ENCODE peak calls at places on chromosomes 11 and 22, in six cellular contexts. A is NB4; J is stimulated activated CD4-positive, alpha-beta T cell treated with anti-CD3 and anti-CD28 coated beads, Interleukin-1b, Interleukin-23, amount 100 ng/mL, for 1 hour; L is NCI-H1417; N is RKO; H is thoracic aorta. M is an unnamed sample.

GRCh38 chr11:3049430-3050243 is 7.6 kb downstream of the CARS1 start:
- DNase-seq in A (peak), J (peak), L (peak), N (peak), H (peak), M (peak)

GRCh38 chr11:102134597-102134996 is 24.4 kb downstream of the YAP1 start:
- DNase-seq in A (no peak), J (no peak), L (no peak), N (no peak), H (no peak), M (no peak)

GRCh38 chr22:35381424-35381772 is 502 bp downstream of the HMOX1 start:
- DNase-seq in A (no peak), J (no peak), L (no peak), N (peak), H (no peak), M (no peak)

GRCh38 chr11:17572359-17572690 is 25.3 kb downstream of the OTOG start:
- DNase-seq in A (no peak), J (no peak), L (no peak), N (no peak), H (no peak), M (peak)

GRCh38 chr22:32880906-32881596 is 79.5 kb downstream of the TIMP3 start:
- DNase-seq in A (peak), J (no peak), L (peak), N (no peak), H (no peak), M (no peak)

GRCh38 chr11:33753304-33753703 is 17.1 kb upstream of the CD59 start:
- DNase-seq in A (no peak), J (no peak), L (no peak), N (no peak), H (no peak), M (peak)

GRCh38 chr11:60971520-60971919 is at the start of gene CD6:
- DNase-seq in A (peak), J (no peak), L (no peak), N (no peak), H (no peak), M (no peak)

GRCh38 chr11:86047275-86047991 is 21.5 kb downstream of the PICALM start:
- DNase-seq in A (peak), J (no peak), L (no peak), N (no peak), H (no peak), M (no peak)

GRCh38 chr11:12159351-12160099 is 49.1 kb downstream of the MICAL2 start:
- DNase-seq in A (peak), J (no peak), L (no peak), N (peak), H (no peak), M (no peak)

GRCh38 chr11:105033344-105033743 is 1.6 kb downstream of the CASP1 start:
- DNase-seq in A (no peak), J (no peak), L (no peak), N (no peak), H (no peak), M (no peak)

GRCh38 chr22:41540365-41540764 is 3.9 kb downstream of the POLR3H start:
- DNase-seq in A (no peak), J (no peak), L (no peak), N (no peak), H (no peak), M (no peak)

GRCh38 chr22:37455896-37456295 is 28.6 kb upstream of the ELFN2 start:
- DNase-seq in A (no peak), J (no peak), L (no peak), N (no peak), H (no peak), M (no peak)

GRCh38 chr11:28649922-28650321 is 541.7 kb downstream of the METTL15 start:
- DNase-seq in A (no peak), J (no peak), L (no peak), N (no peak), H (no peak), M (no peak)

GRCh38 chr22:47716890-47717615 is 954.6 kb downstream of the TBC1D22A start:
- DNase-seq in A (no peak), J (no peak), L (no peak), N (no peak), H (no peak), M (no peak)

GRCh38 chr11:86481399-86481798 is 106.7 kb downstream of the CCDC81 start:
- DNase-seq in A (no peak), J (no peak), L (no peak), N (no peak), H (no peak), M (no peak)

GRCh38 chr11:77299528-77299993 is 1.9 kb downstream of the GDPD4 start:
- DNase-seq in A (no peak), J (no peak), L (no peak), N (peak), H (no peak), M (no peak)

GRCh38 chr22:37381489-37381888 is 45.8 kb downstream of the ELFN2 start:
- DNase-seq in A (no peak), J (no peak), L (no peak), N (no peak), H (no peak), M (no peak)

GRCh38 chr11:92048415-92048814 is 176.2 kb upstream of the FAT3 start:
- DNase-seq in A (no peak), J (no peak), L (no peak), N (no peak), H (no peak), M (no peak)

GRCh38 chr22:33038131-33038772 is 19.9 kb downstream of the SYN3 start:
- DNase-seq in A (peak), J (no peak), L (no peak), N (no peak), H (no peak), M (no peak)

GRCh38 chr22:35542972-35543516 is 2.4 kb downstream of the RASD2 start:
- DNase-seq in A (no peak), J (no peak), L (no peak), N (no peak), H (no peak), M (no peak)

GRCh38 chr22:41512421-41513194 is 31.7 kb downstream of the POLR3H start:
- DNase-seq in A (no peak), J (no peak), L (peak), N (no peak), H (no peak), M (peak)

GRCh38 chr11:76791861-76792260 is 8.7 kb downstream of the TSKU start:
- DNase-seq in A (peak), J (no peak), L (no peak), N (no peak), H (no peak), M (no peak)

GRCh38 chr11:10829139-10829538 is 20.4 kb upstream of the EIF4G2 start:
- DNase-seq in A (no peak), J (no peak), L (no peak), N (no peak), H (no peak), M (no peak)

GRCh38 chr22:43555561-43556515 is 144.0 kb downstream of the MPPED1 start:
- DNase-seq in A (no peak), J (no peak), L (no peak), N (no peak), H (no peak), M (no peak)

GRCh38 chr11:10594407-10594806 is 25.9 kb upstream of the LYVE1 start:
- DNase-seq in A (no peak), J (no peak), L (no peak), N (no peak), H (no peak), M (no peak)

GRCh38 chr11:107408762-107409200 is 48.8 kb downstream of the CWF19L2 start:
- DNase-seq in A (no peak), J (no peak), L (no peak), N (no peak), H (no peak), M (no peak)

GRCh38 chr11:8765294-8765693 is 82.7 kb downstream of the RPL27A start:
- DNase-seq in A (no peak), J (no peak), L (no peak), N (no peak), H (no peak), M (no peak)

GRCh38 chr22:21567456-21568206 is at the start of gene UBE2L3:
- DNase-seq in A (peak), J (peak), L (peak), N (peak), H (peak), M (peak)

M was measured in Karpas-422.